ENCODE peak calls at places on chromosomes 12 and 14, in eight cellular contexts. L is neural progenitor cell, W is OCI-LY7, C is uterus, A is lower leg skin, R is astrocyte of the spinal cord, U is fibroblast of lung, M is SK-N-SH. H is an unnamed sample.

GRCh38 chr14:75579882-75580281 is 1.5 kb downstream of the FLVCR2 start:
- DNase-seq in R (no peak), U (no peak), M (no peak), W (no peak), C (no peak), A (no peak), L (no peak), H (no peak)

GRCh38 chr14:31712244-31713127 is 151.3 kb downstream of the NUBPL start:
- DNase-seq in L (no peak), M (no peak), W (no peak), A (no peak), R (no peak), C (no peak), U (no peak), H (no peak)

GRCh38 chr12:69007166-69007857 is 74.3 kb upstream of the CPM start:
- DNase-seq in U (peak), W (peak), A (no peak), R (peak), C (no peak), L (peak), M (no peak), H (peak)

GRCh38 chr12:3199551-3200031 is 122.4 kb downstream of the TSPAN9 start:
- DNase-seq in A (no peak), R (peak), M (peak), C (peak), L (peak), W (no peak), U (peak), H (no peak)

GRCh38 chr12:65965358-65965757 is 141.1 kb downstream of the HMGA2 start:
- DNase-seq in C (no peak), U (peak), W (no peak), M (no peak), A (no peak), R (peak), L (no peak), H (no peak)

GRCh38 chr12:25793196-25793595 is 165.3 kb upstream of the RASSF8 start:
- DNase-seq in W (no peak), L (no peak), C (no peak), R (no peak), A (no peak), U (no peak), M (no peak), H (no peak)

GRCh38 chr12:26939192-26939832 is 1.0 kb downstream of the FGFR1OP2 start:
- DNase-seq in A (no peak), L (no peak), W (peak), R (peak), U (peak), C (no peak), M (no peak), H (no peak)

GRCh38 chr14:104514156-104514848 is 65.3 kb upstream of the C14orf180 start:
- DNase-seq in U (no peak), R (no peak), W (no peak), A (no peak), C (no peak), L (no peak), M (no peak), H (no peak)

GRCh38 chr12:76804435-76804976 is 40.6 kb downstream of the ZDHHC17 start:
- DNase-seq in U (no peak), R (no peak), C (no peak), W (no peak), M (no peak), A (no peak), L (no peak), H (no peak)

GRCh38 chr14:46051801-46052200 is 599.8 kb downstream of the RPL10L start:
- DNase-seq in M (no peak), R (no peak), A (no peak), L (no peak), C (no peak), U (peak), W (no peak), H (no peak)

GRCh38 chr14:103310576-103311095 is 23.4 kb upstream of the EIF5 start:
- DNase-seq in L (no peak), W (no peak), R (no peak), M (no peak), U (no peak), A (no peak), C (no peak), H (no peak)

DNA sequence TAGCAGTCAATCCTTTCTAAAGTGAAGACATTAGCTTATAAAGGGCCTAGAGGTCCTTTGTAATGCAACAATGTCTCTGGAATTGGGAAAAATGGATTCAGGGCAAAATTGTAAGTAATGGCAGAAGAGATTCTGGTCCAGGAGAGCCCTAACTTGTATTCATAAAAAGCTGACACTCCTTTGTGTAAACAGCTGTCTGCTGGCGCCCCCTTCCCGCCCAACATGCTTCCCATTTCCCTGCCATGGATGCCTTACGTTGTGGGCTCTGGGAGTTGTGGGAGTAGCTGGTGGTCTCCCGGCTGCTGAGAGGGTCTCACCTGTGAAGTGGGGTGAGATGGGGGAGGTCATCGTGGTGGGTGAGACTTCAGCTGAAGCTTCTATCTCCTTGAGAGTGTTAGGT is 2.3 kb downstream of the ACRBP start:
- DNase-seq in U (no peak), A (no peak), C (peak), M (peak), L (peak), W (no peak), R (no peak), H (no peak)
- TF ChIP-seq CTCF in U (peak), A (no peak), C (peak), M (peak), L (peak), W (peak), R (peak), H (no peak)

GRCh38 chr14:67505254-67505653 is 16.7 kb upstream of the TMEM229B start:
- DNase-seq in A (no peak), C (no peak), M (no peak), R (no peak), L (no peak), U (no peak), W (no peak), H (no peak)
- TF ChIP-seq CTCF in A (no peak), C (no peak), M (no peak), R (no peak), L (no peak), U (no peak), W (no peak), H (no peak)

GRCh38 chr12:113329791-113330417 is 5.0 kb downstream of the SLC8B1 start:
- DNase-seq in C (no peak), L (no peak), A (no peak), M (no peak), W (no peak), U (no peak), R (no peak), H (no peak)

GRCh38 chr12:113330505-113330904 is 4.4 kb downstream of the SLC8B1 start:
- DNase-seq in U (no peak), M (no peak), C (no peak), R (no peak), L (no peak), A (no peak), W (no peak), H (no peak)

GRCh38 chr12:113327000-113327399 is 7.9 kb downstream of the SLC8B1 start:
- DNase-seq in M (no peak), A (no peak), U (no peak), R (no peak), L (no peak), C (no peak), W (no peak), H (no peak)

GRCh38 chr12:113328368-113328889 is 6.5 kb downstream of the SLC8B1 start:
- DNase-seq in U (no peak), A (no peak), R (no peak), C (no peak), W (no peak), L (no peak), M (no peak), H (no peak)

DNA sequence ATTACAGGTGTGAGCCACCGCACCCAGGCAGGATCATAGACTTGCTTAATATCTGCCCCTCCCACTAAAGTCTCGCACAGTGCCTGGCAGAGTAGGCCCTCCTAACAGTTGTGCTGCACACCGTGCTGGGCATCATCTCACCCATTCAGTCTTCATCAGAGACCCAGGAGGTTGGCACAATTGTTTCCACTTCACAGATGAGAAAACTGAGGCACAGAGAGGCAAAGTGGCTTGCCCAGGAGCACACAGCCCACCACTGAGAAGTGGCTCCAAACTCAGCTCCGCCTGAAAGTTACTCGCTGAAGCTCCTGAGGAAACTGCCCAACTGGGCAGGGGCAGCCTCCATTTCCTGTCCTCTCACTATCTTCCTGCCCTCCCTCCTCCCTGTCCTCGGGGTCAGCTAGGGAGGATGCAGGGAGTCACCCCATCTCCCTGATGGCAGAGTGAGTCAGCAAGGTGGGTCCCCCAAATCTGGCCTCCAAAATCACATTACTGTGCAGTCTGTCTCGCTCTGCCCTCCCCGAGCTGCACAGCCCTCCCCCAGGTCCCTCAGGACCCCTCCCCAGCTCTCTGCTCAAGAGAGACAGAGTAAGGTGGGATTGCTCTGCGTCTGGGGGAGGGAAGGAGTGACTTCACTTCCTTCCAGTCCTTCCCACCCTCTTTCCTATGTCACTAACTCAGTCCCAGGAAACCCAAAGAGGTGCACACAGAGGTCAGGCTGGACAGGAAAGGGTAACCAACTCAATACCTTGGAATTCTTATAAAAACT is 5.7 kb downstream of the SLC8B1 start:
- DNase-seq in U (peak), A (no peak), L (no peak), M (no peak), R (no peak), W (no peak), C (no peak), H (no peak)
- TF ChIP-seq CTCF in U (no peak), A (no peak), L (no peak), M (no peak), R (no peak), W (no peak), C (no peak), H (no peak)

GRCh38 chr14:51203881-51204280 is 36.2 kb upstream of the TMX1 start:
- DNase-seq in C (no peak), L (no peak), A (no peak), R (no peak), U (no peak), M (no peak), W (no peak), H (no peak)

GRCh38 chr14:51206462-51206861 is 33.6 kb upstream of the TMX1 start:
- DNase-seq in A (no peak), W (no peak), R (no peak), L (peak), M (no peak), U (no peak), C (no peak), H (no peak)

GRCh38 chr14:51201890-51202289 is 38.2 kb upstream of the TMX1 start:
- DNase-seq in L (no peak), C (no peak), A (no peak), M (no peak), U (no peak), W (no peak), R (no peak), H (no peak)

GRCh38 chr14:51205486-51205885 is 34.6 kb upstream of the TMX1 start:
- DNase-seq in C (no peak), M (no peak), W (no peak), A (no peak), R (peak), U (no peak), L (no peak), H (no peak)

DNA sequence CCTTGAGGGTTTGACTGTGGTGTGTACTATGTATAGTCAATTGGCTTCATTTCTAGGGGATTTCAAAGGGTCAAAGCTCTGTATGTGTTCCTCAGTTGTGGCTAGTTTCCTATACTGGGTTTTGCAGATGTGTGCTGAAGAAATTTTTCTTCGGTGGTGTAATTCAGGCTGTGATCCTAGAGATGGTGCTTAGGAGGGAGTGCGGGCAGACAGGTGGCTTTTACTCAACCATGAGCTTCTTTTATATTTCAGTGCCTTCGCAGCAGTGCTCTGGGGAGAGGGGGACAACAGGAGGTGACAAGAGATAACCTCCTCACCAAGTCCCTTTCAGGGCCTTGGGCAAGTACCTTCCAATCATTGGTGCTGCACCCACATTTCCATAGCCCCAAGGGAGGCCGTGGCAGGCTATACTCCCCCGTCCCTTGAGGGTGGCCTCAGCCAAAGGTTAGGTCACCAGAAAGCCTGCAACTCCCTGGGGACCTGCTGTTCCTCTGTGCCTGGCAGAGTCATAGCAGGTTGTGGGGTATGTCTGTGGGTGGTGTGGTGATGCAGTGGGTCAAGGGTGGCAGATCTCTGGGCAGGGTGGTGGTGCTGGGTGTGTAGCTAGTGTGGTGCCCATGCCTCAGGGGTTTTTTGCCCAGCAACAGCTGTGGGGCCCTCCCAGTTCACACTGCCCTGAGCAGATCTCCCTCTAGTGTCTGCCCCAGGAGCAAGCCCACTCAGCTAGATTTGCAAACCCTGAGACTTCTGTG is 37.0 kb upstream of the TMX1 start:
- DNase-seq in W (no peak), C (no peak), U (no peak), L (no peak), M (no peak), A (no peak), R (no peak), H (no peak)
- TF ChIP-seq CTCF in W (no peak), C (no peak), U (no peak), L (no peak), M (no peak), A (no peak), R (no peak), H (no peak)

GRCh38 chr14:24215495-24216344 is at the start of gene MDP1:
- DNase-seq in U (peak), L (peak), A (peak), W (peak), C (peak), M (peak), R (peak), H (peak)
- TF ChIP-seq CTCF in U (peak), L (peak), A (no peak), W (peak), C (peak), M (peak), R (peak), H (peak)

DNA sequence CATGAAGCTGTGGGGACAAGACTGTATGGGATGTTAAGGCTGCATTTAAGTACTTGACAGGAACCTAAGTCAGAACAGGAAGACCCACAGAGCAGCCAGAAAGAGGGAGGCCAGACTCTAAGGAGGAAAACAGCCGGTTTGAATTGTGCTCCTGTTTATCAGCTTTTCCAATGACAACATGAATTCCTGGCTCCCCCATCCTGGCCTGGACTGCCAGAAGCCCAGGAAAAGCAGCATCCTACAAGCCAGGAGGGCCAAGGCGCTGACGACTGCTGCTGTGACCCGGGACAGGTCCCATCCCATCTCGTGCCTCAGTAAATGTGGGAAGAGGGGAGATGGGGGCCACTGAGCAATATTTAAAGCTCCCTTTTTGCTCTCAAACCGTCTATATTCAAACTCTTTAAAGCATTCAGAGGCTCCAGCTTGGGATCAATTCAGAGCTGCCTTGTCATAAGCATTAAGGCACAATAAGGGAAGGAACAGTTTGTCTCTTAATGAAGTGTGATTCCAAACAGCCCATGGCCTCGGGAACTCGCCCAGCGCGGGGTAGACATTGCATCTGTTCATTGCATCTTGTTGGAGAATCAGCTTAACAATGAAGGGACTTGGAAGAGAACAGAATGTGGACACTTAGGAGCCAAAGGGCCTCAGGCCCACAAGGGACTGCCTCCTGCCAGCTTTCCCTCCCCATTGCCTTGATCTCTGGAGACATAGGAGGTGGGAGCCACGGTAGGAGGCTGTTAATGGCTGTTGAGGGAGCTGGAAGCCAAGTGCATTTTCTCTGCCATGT is 49.6 kb downstream of the CMKLR1 start:
- DNase-seq in C (peak), R (no peak), L (no peak), M (no peak), U (no peak), A (peak), W (no peak), H (no peak)
- TF ChIP-seq CTCF in C (no peak), R (no peak), L (no peak), M (no peak), U (no peak), A (no peak), W (no peak), H (no peak)

GRCh38 chr14:61724133-61724532 is 28.8 kb downstream of the HIF1A start:
- DNase-seq in C (no peak), W (no peak), M (no peak), R (no peak), U (no peak), A (no peak), L (no peak), H (no peak)

GRCh38 chr14:61730756-61731373 is 31.4 kb upstream of the SNAPC1 start:
- DNase-seq in A (no peak), C (no peak), R (no peak), U (no peak), L (no peak), W (peak), M (no peak), H (no peak)

GRCh38 chr14:61726772-61727658 is 31.7 kb downstream of the HIF1A start:
- DNase-seq in C (no peak), W (no peak), M (no peak), L (no peak), A (no peak), R (no peak), U (no peak), H (no peak)
- TF ChIP-seq CTCF in C (no peak), W (no peak), M (no peak), L (no peak), A (no peak), R (no peak), U (no peak), H (no peak)

DNA sequence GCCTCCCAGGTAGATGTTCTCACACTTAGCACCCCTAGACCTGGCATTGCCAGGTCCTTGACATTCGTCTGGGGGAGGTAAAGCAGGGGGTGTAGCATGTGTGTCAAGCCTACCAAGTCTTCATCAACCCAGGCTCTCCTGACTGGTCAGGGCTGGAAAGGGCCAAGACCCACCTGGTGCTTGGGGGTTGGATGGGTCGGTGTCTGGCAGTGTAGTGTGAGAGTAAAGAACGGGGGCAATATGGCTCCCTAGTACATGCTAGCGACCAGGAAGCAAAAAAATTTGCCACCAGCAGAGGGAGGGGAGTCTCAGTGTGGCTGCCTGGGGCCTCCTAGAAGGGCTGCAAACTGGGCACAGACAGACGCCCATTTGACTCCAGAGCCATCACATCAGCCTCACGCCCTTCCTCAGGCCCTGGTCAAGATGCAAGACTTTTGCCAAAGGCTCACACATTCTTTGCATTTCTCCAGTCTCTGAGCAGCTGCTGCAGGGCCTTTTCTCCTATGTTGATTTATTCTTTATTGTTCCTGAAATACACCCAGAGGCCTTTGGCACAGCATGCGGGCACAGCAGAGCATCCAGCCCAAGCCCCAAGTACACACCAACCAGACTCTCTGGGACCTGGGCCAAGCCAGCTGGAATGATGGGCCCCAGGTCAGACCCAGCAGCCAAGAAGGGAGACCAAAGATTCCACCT is 38.3 kb upstream of the PNMA1 start:
- DNase-seq in M (peak), A (peak), R (peak), C (peak), W (peak), U (peak), L (peak), H (no peak)
- TF ChIP-seq CTCF in M (peak), A (no peak), R (peak), C (peak), W (peak), U (peak), L (peak), H (peak)

DNA sequence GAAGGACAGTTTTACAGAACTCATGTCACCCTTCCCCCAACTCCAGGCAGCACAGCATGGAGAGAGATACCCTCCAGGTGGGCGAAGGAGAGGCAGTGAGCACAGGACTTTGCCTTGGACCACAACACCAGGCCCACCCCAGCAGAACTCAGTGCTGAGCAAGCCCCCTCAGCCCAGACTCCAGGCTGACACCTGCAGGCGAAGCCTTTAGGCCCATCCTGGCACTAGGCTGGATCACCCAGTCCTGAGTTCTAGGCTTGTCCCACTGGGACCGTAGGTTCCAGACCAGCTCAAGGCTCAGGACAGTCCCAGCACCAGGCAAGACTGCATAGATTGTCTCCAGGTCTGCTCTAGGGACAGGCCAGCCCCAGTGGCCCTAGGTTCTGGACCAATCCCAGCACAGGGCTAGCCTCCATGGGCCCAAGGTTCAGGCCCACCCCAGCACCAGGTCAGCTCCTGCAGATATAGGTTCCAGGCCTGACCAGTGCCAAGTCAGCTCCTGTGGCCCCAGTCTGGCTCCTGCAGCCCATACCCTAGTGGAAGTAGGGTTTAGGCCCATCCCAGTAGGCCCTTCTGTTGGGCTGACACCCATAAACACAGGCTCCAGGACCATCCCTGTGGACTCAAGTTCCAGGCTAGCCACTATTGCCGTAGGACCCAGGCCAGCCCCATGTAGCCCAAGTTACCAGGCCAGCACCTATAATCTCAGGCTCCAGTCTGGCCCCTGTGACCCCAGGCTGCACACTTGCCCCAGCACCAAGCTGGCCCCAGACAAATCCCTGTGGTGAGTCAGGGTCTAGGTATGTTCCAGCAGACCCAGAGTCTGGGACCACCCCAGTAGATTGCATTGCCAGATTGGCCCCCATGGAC is 9.4 kb downstream of the WASHC3 start:
- DNase-seq in U (no peak), M (no peak), W (no peak), C (no peak), L (no peak), A (no peak), R (no peak), H (no peak)
- TF ChIP-seq CTCF in U (no peak), M (no peak), W (no peak), C (no peak), L (no peak), A (no peak), R (no peak), H (no peak)